ENCODE peak calls at places on chromosomes 13 and 19, in nine cellular contexts. C, V, N, K, X, F, P, M and S are unnamed samples.

GRCh38 chr13:76697277-76697676 is 188.9 kb downstream of the KCTD12 start:
- DNase-seq in X (no peak), K (no peak), C (no peak), N (no peak), P (no peak), F (no peak), V (no peak), M (no peak), S (no peak)

GRCh38 chr13:114130131-114130707 is 2.2 kb downstream of the RASA3 start:
- DNase-seq in V (no peak), C (no peak), N (no peak), K (no peak), P (no peak), X (no peak), F (peak), M (no peak), S (no peak)

GRCh38 chr19:11486661-11487503 is 6.0 kb upstream of the ELAVL3 start:
- DNase-seq in F (no peak), C (no peak), X (no peak), V (no peak), P (no peak), M (no peak), K (no peak), N (no peak), S (no peak)

GRCh38 chr19:50025794-50026549 is at the start of gene ZNF473:
- DNase-seq in F (peak), X (peak), P (peak), K (peak), V (peak), N (peak), C (peak), M (peak), S (peak)

GRCh38 chr13:25733061-25733491 is 318.7 kb downstream of the SHISA2 start:
- DNase-seq in P (peak), M (no peak), F (no peak), X (no peak), N (no peak), K (no peak), V (no peak), C (peak), S (no peak)

GRCh38 chr19:33385956-33386355 is 12.4 kb downstream of the CEBPG start:
- DNase-seq in C (no peak), X (no peak), P (no peak), F (no peak), K (no peak), N (peak), V (no peak), M (no peak), S (no peak)

GRCh38 chr13:75417006-75417384 is 65.0 kb downstream of the TBC1D4 start:
- DNase-seq in X (no peak), F (no peak), P (no peak), V (no peak), M (no peak), C (no peak), N (no peak), K (no peak), S (no peak)

GRCh38 chr13:39273953-39274352 is 235.7 kb downstream of the NHLRC3 start:
- DNase-seq in X (no peak), N (no peak), P (no peak), C (peak), F (peak), V (no peak), M (peak), K (peak), S (no peak)

GRCh38 chr13:20702945-20703784 is at the start of gene IL17D:
- DNase-seq in V (peak), P (no peak), M (peak), F (peak), C (no peak), K (peak), X (no peak), N (no peak), S (no peak)

GRCh38 chr13:33937373-33938087 is 119.6 kb downstream of the RFC3 start:
- DNase-seq in M (no peak), N (no peak), F (no peak), C (no peak), K (peak), V (no peak), P (no peak), X (no peak), S (no peak)

GRCh38 chr19:38290631-38291147 is 13.4 kb upstream of the C19orf33 start:
- DNase-seq in X (no peak), C (peak), M (no peak), P (peak), V (no peak), N (no peak), K (no peak), F (no peak), S (no peak)

GRCh38 chr19:46076951-46077814 is 36.4 kb upstream of the IGFL4 start:
- DNase-seq in V (no peak), F (peak), C (peak), M (no peak), N (peak), X (no peak), K (peak), P (peak), S (peak)

GRCh38 chr19:43380771-43381386 is 27.4 kb downstream of the CD177 start:
- DNase-seq in C (no peak), X (no peak), M (no peak), K (no peak), F (peak), P (no peak), N (no peak), V (no peak), S (no peak)

GRCh38 chr13:94431987-94432386 is 47.5 kb downstream of the DCT start:
- DNase-seq in V (no peak), F (no peak), N (no peak), C (no peak), M (no peak), P (no peak), X (no peak), K (no peak), S (no peak)

GRCh38 chr19:7917292-7918061 is 2.7 kb upstream of the SNAPC2 start:
- DNase-seq in X (no peak), M (no peak), K (peak), V (peak), C (peak), P (peak), N (no peak), F (peak), S (no peak)

GRCh38 chr13:26601669-26602068 is 44.2 kb downstream of the WASF3 start:
- DNase-seq in K (no peak), V (no peak), P (peak), F (peak), M (no peak), X (no peak), N (no peak), C (peak), S (no peak)

GRCh38 chr19:50475101-50475568 is 1.2 kb upstream of the EMC10 start:
- DNase-seq in K (no peak), V (no peak), C (no peak), X (no peak), P (no peak), N (no peak), M (peak), F (no peak), S (no peak)

GRCh38 chr13:75687145-75687763 is 51.1 kb downstream of the LMO7 start:
- DNase-seq in K (peak), M (no peak), X (no peak), C (peak), N (no peak), V (no peak), F (no peak), P (peak), S (no peak)

GRCh38 chr19:11378319-11379189 is 4.1 kb downstream of the SWSAP1 start:
- DNase-seq in P (peak), M (peak), F (peak), V (no peak), K (peak), N (peak), X (no peak), C (peak), S (no peak)

GRCh38 chr13:90800082-90800746 is 547.3 kb upstream of the MIR17HG start:
- DNase-seq in X (no peak), K (no peak), M (peak), F (peak), P (no peak), V (no peak), C (no peak), N (peak), S (no peak)

GRCh38 chr19:52584686-52585085 is 14.6 kb downstream of the ZNF701 start:
- DNase-seq in V (no peak), C (no peak), X (no peak), F (no peak), N (no peak), P (no peak), M (no peak), K (peak), S (no peak)

GRCh38 chr13:25727250-25727649 is 324.6 kb downstream of the SHISA2 start:
- DNase-seq in K (no peak), P (no peak), C (no peak), V (no peak), F (no peak), M (no peak), N (no peak), X (no peak), S (no peak)

GRCh38 chr13:75038315-75038881 is 443.6 kb downstream of the TBC1D4 start:
- DNase-seq in M (no peak), C (no peak), K (no peak), X (no peak), N (no peak), V (no peak), F (no peak), P (no peak), S (no peak)

GRCh38 chr13:33123066-33123940 is 107.1 kb downstream of the KL start:
- DNase-seq in N (peak), F (no peak), C (peak), M (no peak), K (peak), P (no peak), V (no peak), X (no peak), S (peak)

GRCh38 chr19:45677351-45678230 is 9.6 kb downstream of the GIPR start:
- DNase-seq in P (peak), X (no peak), F (peak), V (peak), M (peak), C (peak), N (peak), K (peak), S (peak)

GRCh38 chr13:110258876-110259631 is 47.9 kb downstream of the COL4A1 start:
- DNase-seq in C (no peak), F (no peak), M (no peak), P (no peak), N (no peak), X (no peak), K (no peak), V (no peak), S (no peak)

GRCh38 chr19:10288662-10289166 is 1.0 kb upstream of the ICAM5 start:
- DNase-seq in V (no peak), M (no peak), P (no peak), F (peak), K (peak), X (no peak), C (no peak), N (no peak), S (no peak)

GRCh38 chr19:4064551-4065260 is 2.0 kb downstream of the ZBTB7A start:
- DNase-seq in M (peak), X (no peak), C (no peak), K (peak), F (peak), P (no peak), N (peak), V (peak), S (no peak)

GRCh38 chr19:7841751-7842660 is 12.0 kb downstream of the EVI5L start:
- DNase-seq in V (no peak), K (no peak), C (no peak), M (no peak), N (no peak), X (no peak), F (no peak), P (no peak), S (no peak)

GRCh38 chr13:31699650-31700049 is 39.7 kb upstream of the RXFP2 start:
- DNase-seq in V (no peak), N (no peak), F (no peak), P (no peak), M (no peak), K (peak), X (no peak), C (no peak), S (no peak)

GRCh38 chr13:98813993-98814392 is 61.5 kb upstream of the SLC15A1 start:
- DNase-seq in K (no peak), N (no peak), M (no peak), V (no peak), F (no peak), P (no peak), C (no peak), X (no peak), S (no peak)

GRCh38 chr19:30163663-30164062 is 208.5 kb upstream of the ZNF536 start:
- DNase-seq in P (no peak), C (no peak), K (no peak), N (no peak), F (no peak), M (no peak), V (no peak), X (no peak), S (no peak)

GRCh38 chr19:41521860-41522555 is 54.0 kb upstream of the CEACAM21 start:
- DNase-seq in X (no peak), C (no peak), V (peak), M (no peak), N (no peak), K (peak), F (peak), P (no peak), S (no peak)

GRCh38 chr13:72652681-72653080 is 74.7 kb downstream of the MZT1 start:
- DNase-seq in P (peak), K (no peak), C (no peak), N (no peak), F (no peak), M (no peak), V (no peak), X (no peak), S (no peak)

GRCh38 chr13:79642596-79642995 is 161.6 kb downstream of the NDFIP2 start:
- DNase-seq in N (no peak), C (peak), M (no peak), V (no peak), X (no peak), K (peak), P (no peak), F (no peak), S (no peak)

GRCh38 chr19:46015961-46016425 is 6.9 kb downstream of the PGLYRP1 start:
- DNase-seq in F (no peak), P (no peak), K (peak), X (no peak), C (no peak), V (peak), N (no peak), M (no peak), S (no peak)

DNA sequence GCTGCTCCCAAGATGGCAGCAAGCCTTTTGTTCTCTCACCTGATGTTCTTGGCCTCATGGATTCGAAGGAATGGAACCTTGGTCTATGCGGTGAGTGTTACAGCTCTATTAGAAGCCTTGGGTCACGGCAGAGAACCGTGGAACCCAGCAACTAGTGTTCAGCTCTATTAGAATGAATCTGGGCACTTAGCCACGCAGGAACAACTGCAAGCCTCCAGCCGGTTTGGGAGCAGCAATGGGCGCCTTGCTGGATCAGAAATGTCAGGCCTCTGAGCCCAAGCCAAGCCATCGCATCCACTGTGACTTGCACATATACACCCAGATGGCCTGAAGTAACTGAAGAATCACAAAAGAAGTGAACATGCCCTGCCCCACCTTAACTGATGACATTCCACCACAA is 1100.7 kb upstream of the PRR20A start:
- DNase-seq in P (no peak), X (no peak), N (no peak), F (no peak), K (no peak), V (no peak), C (no peak), M (no peak), S (no peak)
- H3K4me3 ChIP-seq in P (no peak), X (no peak), N (no peak), F (no peak), K (no peak), V (no peak), C (no peak), M (no peak), S (no peak)

GRCh38 chr19:5504115-5504514 is 48.9 kb downstream of the ZNRF4 start:
- DNase-seq in P (no peak), K (peak), N (no peak), X (no peak), M (no peak), F (no peak), V (no peak), C (no peak), S (no peak)

GRCh38 chr19:5507056-5507624 is 51.9 kb downstream of the ZNRF4 start:
- DNase-seq in F (no peak), M (no peak), K (no peak), V (no peak), N (no peak), C (no peak), X (no peak), P (no peak), S (no peak)

GRCh38 chr19:5498817-5499535 is 43.8 kb downstream of the ZNRF4 start:
- DNase-seq in N (no peak), C (no peak), F (no peak), K (peak), X (no peak), M (no peak), P (no peak), V (no peak), S (no peak)

GRCh38 chr19:5501907-5502306 is 46.7 kb downstream of the ZNRF4 start:
- DNase-seq in X (no peak), K (no peak), F (no peak), C (no peak), N (no peak), M (no peak), P (no peak), V (no peak), S (no peak)

GRCh38 chr19:5503598-5503997 is 48.4 kb downstream of the ZNRF4 start:
- DNase-seq in N (no peak), C (no peak), F (peak), K (no peak), P (no peak), V (no peak), M (no peak), X (no peak), S (no peak)
- TF ChIP-seq CTCF in N (no peak), C (no peak), F (no peak), K (peak), P (peak), V (no peak), M (no peak), X (no peak), S (peak)

GRCh38 chr19:35155981-35156672 is 1.6 kb downstream of the FXYD5 start:
- DNase-seq in N (no peak), X (no peak), P (no peak), K (no peak), F (no peak), V (no peak), C (no peak), M (no peak), S (no peak)
- H3K4me3 ChIP-seq in N (no peak), X (peak), P (peak), K (peak), F (peak), V (peak), C (peak), M (no peak), S (no peak)

GRCh38 chr13:99819962-99820361 is 151.6 kb downstream of the ZIC5 start:
- DNase-seq in N (no peak), V (no peak), C (no peak), M (no peak), K (no peak), P (no peak), F (no peak), X (no peak), S (no peak)
- TF ChIP-seq CTCF in N (no peak), V (no peak), C (no peak), M (no peak), K (no peak), P (no peak), F (no peak), X (no peak), S (no peak)

GRCh38 chr19:1852294-1852646 is 4.0 kb upstream of the REXO1 start:
- DNase-seq in X (no peak), P (no peak), C (no peak), V (no peak), F (no peak), M (no peak), K (no peak), N (no peak), S (no peak)

GRCh38 chr19:1850809-1851544 is 2.7 kb upstream of the REXO1 start:
- DNase-seq in X (no peak), C (no peak), N (no peak), P (no peak), V (no peak), F (no peak), K (peak), M (no peak), S (no peak)

GRCh38 chr19:1852729-1853128 is 4.4 kb upstream of the REXO1 start:
- DNase-seq in P (no peak), N (no peak), V (no peak), M (no peak), F (no peak), K (no peak), C (no peak), X (no peak), S (no peak)

GRCh38 chr19:1853295-1854031 is 5.2 kb upstream of the REXO1 start:
- DNase-seq in N (peak), K (peak), V (peak), C (peak), M (peak), P (peak), F (peak), X (no peak), S (no peak)

GRCh38 chr19:1851581-1852293 is 3.5 kb upstream of the REXO1 start:
- DNase-seq in X (no peak), M (no peak), F (no peak), N (no peak), V (peak), C (no peak), K (peak), P (no peak), S (no peak)
- H3K4me3 ChIP-seq in X (no peak), M (no peak), F (no peak), N (no peak), V (peak), C (no peak), K (peak), P (no peak), S (no peak)

GRCh38 chr19:2197270-2197669 is 33.5 kb downstream of the DOT1L start:
- DNase-seq in N (no peak), P (no peak), M (no peak), F (no peak), V (no peak), X (no peak), K (no peak), C (no peak), S (no peak)

GRCh38 chr19:2201473-2202148 is 34.5 kb downstream of the PLEKHJ1 start:
- DNase-seq in K (no peak), V (no peak), P (no peak), X (no peak), C (no peak), F (no peak), M (no peak), N (no peak), S (no peak)

GRCh38 chr19:2198317-2198716 is 34.6 kb downstream of the DOT1L start:
- DNase-seq in K (no peak), C (no peak), N (no peak), M (no peak), P (no peak), X (no peak), F (no peak), V (no peak), S (no peak)

GRCh38 chr19:2199861-2200623 is 36.1 kb downstream of the PLEKHJ1 start:
- DNase-seq in V (no peak), F (no peak), P (no peak), K (no peak), X (no peak), N (no peak), M (no peak), C (no peak), S (no peak)

DNA sequence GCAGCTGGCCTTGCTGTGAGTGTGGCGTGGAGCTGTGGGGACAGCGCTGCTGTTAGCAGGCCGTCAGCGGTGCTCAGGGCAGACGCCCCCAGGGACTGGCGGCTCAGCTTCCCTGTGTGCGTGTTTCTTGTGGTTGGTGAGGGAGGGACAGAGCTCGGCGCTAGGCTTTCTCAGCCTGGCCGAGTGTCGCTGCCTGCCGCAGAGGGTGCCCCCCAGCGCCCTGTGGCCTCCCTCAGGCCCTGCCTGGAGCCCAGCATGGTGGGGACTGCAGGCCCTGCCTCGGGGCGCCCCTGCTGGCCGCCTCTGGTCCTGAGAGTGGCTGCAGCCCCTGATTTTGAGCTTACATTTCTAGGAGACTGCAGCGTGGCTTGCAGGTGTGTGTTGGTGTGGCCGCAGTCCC is 35.5 kb downstream of the DOT1L start:
- DNase-seq in K (peak), X (no peak), F (peak), V (no peak), N (no peak), P (no peak), C (no peak), M (no peak), S (no peak)
- TF ChIP-seq CTCF in K (peak), X (peak), F (peak), V (no peak), N (peak), P (peak), C (no peak), M (no peak), S (peak)

DNA sequence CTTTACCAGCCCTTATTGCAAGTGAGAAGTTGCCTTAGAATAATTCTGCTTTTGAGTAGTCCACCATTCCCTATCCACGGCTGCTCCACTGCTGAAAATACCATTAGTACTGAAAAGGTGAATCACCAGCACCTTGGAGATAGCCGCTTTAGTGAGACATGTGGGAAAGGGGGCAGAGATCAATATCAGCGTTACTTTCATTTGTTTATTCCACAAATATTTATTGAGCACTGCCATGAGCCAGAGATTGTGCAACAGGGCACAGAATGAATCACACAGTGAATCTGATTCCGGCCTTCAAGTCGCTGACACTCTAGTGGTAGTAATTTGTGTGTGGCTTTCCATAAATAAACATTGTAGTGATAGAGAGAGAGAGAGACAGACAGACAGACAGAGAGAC is 31.5 kb upstream of the MYO16 start:
- DNase-seq in F (no peak), N (no peak), P (peak), C (no peak), K (no peak), V (no peak), M (no peak), X (no peak), S (no peak)
- H3K4me3 ChIP-seq in F (no peak), N (no peak), P (no peak), C (no peak), K (no peak), V (no peak), M (no peak), X (no peak), S (no peak)